ENCODE peak calls at places on chromosome X, in seven cellular contexts. C, P, O, S, I, N and D are unnamed samples.

GRCh38 chrX:110741213-110741796 is 54.3 kb downstream of the CHRDL1 start:
- DNase-seq in C (no peak), S (peak; percentile 73), O (no peak), N (no peak), I (no peak), P (no peak), D (no peak)

GRCh38 chrX:129963729-129964128 is 18.7 kb upstream of the BCORL1 start:
- DNase-seq in O (no peak), S (no peak), C (no peak), N (no peak), I (no peak), P (no peak), D (no peak)

GRCh38 chrX:71181558-71181909 is 36.9 kb downstream of the NLGN3 start:
- DNase-seq in P (no peak), O (peak; percentile 59), C (peak; percentile 35), N (peak; percentile 2), S (no peak), I (no peak), D (no peak)

GRCh38 chrX:134883134-134883700 is 107.6 kb upstream of the SMIM10 start:
- DNase-seq in I (no peak), S (no peak), C (no peak), P (no peak), O (no peak), N (no peak), D (no peak)

GRCh38 chrX:102934624-102935023 is 2.4 kb upstream of the RAB40AL start:
- DNase-seq in I (no peak), S (peak; percentile 4), N (peak; percentile 1), P (no peak), C (peak; percentile 31), O (peak; percentile 61), D (no peak)

GRCh38 chrX:70656304-70656703 is 211.7 kb downstream of the DLG3 start:
- DNase-seq in C (no peak), I (no peak), P (no peak), O (no peak), N (no peak), S (no peak), D (no peak)

GRCh38 chrX:25524150-25524549 is 508.4 kb upstream of the ARX start:
- DNase-seq in O (no peak), C (peak; percentile 29), P (no peak), S (peak; percentile 33), I (no peak), N (no peak), D (no peak)

GRCh38 chrX:119692241-119693031 is 532 bp downstream of the SEPTIN6 start:
- DNase-seq in C (no peak), S (peak; percentile 48), O (peak; percentile 80), P (no peak), I (no peak), N (peak; percentile 27), D (no peak)

GRCh38 chrX:101399825-101400224 is 7.9 kb downstream of the GLA start:
- DNase-seq in I (no peak), S (no peak), C (no peak), P (no peak), N (no peak), O (no peak), D (no peak)

GRCh38 chrX:12771445-12772069 is 19.7 kb upstream of the PRPS2 start:
- DNase-seq in S (peak; percentile 31), N (peak; percentile 19), C (peak; percentile 50), I (peak; percentile 44), O (peak; percentile 84), P (no peak), D (no peak)

GRCh38 chrX:150765237-150765636 is 72.0 kb downstream of the MTMR1 start:
- DNase-seq in P (no peak), O (no peak), S (no peak), C (no peak), I (no peak), N (no peak), D (no peak)

GRCh38 chrX:119516157-119516702 is 48.0 kb downstream of the SLC25A5 start:
- DNase-seq in P (peak; percentile 15), N (peak; percentile 21), O (peak; percentile 54), C (peak; percentile 33), S (peak; percentile 69), I (peak; percentile 39), D (no peak)

GRCh38 chrX:63275127-63275526 is 76.0 kb downstream of the SPIN4 start:
- DNase-seq in C (peak; percentile 32), O (no peak), S (peak; percentile 10), N (peak; percentile 12), I (peak; percentile 8), P (no peak), D (no peak)

GRCh38 chrX:119266364-119266995 is 30.4 kb downstream of the PGRMC1 start:
- DNase-seq in C (no peak), I (peak; percentile 6), P (no peak), N (peak; percentile 19), O (peak; percentile 52), S (peak; percentile 12), D (no peak)

DNA sequence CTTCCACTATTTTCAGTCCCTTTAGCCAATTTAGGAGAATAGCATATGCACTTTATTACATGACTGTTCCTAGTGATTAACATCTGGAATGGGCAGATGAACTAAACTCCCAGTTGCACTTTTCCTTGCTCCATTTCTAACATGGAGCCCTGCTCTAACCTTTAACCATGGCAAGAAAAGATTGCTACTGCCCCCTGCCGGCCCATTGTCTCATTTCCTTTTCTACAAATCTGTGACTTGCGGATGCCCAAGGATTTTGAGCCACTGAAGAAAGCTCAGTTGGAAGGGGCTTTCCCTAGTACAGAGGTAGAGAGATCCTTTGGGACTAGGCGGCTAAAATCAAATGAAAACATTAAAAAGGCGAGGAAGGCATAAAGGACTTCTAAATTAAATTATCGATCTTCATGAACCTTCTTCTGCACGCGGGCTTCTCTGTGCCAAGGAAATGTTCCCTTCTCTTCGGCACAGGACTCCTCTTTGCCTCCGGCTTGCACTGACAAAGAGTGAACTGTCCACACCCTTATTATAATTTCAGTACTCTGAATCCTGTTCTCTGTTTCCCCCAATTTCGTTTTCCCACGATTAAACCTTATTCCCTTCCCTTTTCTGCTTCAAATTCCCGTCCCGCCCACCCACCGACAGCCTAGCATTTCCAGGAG is 578 bp upstream of the GLRA2 start:
- DNase-seq in P (peak; percentile 26), I (peak; percentile 13), N (peak; percentile 68), S (peak; percentile 5), O (peak; percentile 81), C (peak; percentile 46), D (no peak)
- TF ChIP-seq CTCF in P (peak; percentile 27), I (peak; percentile 37), N (peak; percentile 38), S (peak; percentile 32), O (no peak), C (peak; percentile 6), D (peak; percentile 49)

DNA sequence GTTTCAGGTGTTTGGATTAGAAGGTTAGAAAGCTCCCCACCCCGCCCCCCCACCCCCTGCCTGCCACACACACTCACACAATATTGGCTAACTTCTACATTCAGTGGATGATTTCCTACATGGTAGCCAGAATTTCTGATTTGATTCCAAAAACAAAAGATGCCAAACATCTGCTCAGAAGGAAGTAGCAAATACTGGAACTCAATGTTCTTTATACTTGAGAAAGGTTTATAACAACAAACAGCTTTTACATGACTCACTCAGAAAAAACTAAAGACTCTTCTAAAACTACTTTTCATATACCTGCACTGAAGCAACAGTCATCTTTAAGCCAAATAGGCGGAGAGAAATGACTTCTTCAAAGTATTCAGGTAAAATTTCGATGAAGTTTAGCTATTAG is 750.5 kb upstream of the POU3F4 start:
- DNase-seq in C (no peak), P (no peak), N (no peak), S (no peak), I (no peak), O (no peak), D (no peak)
- H3K27ac ChIP-seq in C (no peak overlapping the region), P (no peak overlapping the region), N (no peak overlapping the region), S (no peak overlapping the region), I (no peak overlapping the region), O (no peak overlapping the region), D (peak overlapping the region; percentile 72)

DNA sequence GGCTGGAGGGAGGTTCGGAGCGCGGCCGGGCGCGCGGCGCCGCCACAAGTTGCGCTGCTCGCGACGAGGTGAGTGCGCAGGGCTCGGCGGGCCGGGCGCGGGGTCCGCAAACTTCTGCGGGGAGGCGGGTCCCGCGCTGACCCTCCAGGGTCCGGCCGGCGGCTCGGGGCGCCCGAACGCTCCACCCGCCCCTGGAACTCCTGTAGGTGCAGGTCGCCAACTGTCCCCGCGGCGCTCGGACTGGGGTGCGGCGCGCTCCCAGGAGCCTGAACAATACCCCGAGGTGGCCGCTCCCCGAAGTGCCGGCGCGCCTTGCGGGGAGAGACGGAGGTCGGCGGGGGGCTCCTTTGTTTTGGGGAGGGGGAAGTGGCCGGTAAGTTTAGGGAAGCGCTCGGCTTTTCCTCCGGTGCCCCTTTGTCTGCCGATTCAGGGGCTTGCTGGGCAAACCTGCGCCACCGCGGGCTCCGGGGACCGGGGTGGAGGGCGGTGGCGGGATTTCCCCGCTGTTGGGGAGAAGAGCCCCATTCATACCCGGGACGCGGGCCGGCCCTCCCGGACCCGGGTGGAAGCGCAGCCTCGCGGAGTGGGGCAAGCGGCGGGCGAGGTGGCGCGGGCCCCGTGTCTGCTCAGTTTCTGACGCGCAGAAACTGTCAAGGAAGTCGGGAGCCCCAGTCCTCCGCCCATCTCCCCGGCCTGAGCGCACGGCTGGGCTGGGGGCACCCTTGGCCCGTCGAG is 689 bp downstream of the TBL1X start:
- DNase-seq in P (no peak), I (no peak), N (peak; percentile 21), C (no peak), S (no peak), O (peak; percentile 52), D (no peak)
- TF ChIP-seq POLR2A in P (no peak), I (no peak), N (no peak), C (no peak), S (no peak), O (no peak), D (no peak)

GRCh38 chrX:1027680-1028079 is 184.8 kb downstream of the CRLF2 start:
- DNase-seq in I (no peak), C (no peak), N (no peak), O (no peak), P (no peak), S (no peak), D (no peak)
- TF ChIP-seq CTCF in I (no peak), C (no peak), N (no peak), O (no peak), P (no peak), S (no peak), D (no peak)

DNA sequence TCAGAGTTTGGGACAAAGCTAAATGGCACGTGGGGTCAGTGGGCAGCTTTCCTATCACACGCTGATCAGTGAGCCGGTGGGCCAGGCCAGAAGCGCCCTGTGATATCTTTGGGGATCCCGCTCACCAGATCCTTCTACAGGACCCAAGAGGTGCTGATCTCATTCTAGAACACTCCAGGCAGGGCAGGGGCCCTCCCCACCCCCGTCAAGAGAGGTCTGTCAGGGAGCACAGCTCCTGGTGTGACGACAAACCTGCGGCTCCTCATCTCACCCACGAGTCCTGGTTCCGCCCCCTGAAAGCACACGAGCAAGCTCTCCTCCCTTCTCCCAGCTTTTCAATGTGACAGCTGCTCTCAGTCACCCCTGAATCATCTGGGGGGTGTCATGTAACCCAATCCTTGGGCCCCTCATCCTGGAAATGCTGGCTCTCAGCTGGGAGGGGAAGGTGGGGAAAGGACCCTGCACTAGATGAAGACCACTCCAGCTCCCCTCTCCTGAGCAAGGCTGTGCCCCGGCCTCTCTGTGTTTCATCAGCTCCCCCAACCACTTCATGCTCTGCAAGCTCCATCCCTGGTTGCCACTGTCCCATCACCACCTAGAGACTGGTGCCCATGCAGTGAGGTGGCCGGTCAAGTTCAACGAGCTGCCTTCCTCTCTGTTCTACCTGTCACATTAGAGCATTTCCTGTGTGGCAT is 4.6 kb downstream of the HCFC1 start:
- DNase-seq in P (no peak), C (no peak), S (peak; percentile 43), I (no peak), O (no peak), N (no peak), D (no peak)
- H3K27ac ChIP-seq in P (peak overlapping the region; percentile 21), C (peak overlapping the region; percentile 25), S (peak overlapping the region; percentile 4), I (no peak overlapping the region), O (peak overlapping the region; percentile 99), N (no peak overlapping the region), D (peak overlapping the region; percentile 98)